ENCODE peak calls at places on chromosomes 1 and 21, in eight cellular contexts. Z is adipocyte, W is uterus, Q is IMR-90, V is left ventricle myocardium inferior, R is GM23338, H is HAP-1, M is lower lobe of right lung. L is an unnamed sample. For H3K27me3, the result is how much of the 10 kb centered on the place peaks cover.

GRCh38 chr1:32741417-32742131 is 39.0 kb upstream of the SYNC start:
- DNase-seq in Z (peak), W (no peak), Q (no peak), V (no peak), R (peak), H (peak), M (no peak), L (no peak)

GRCh38 chr1:151251656-151252470 is 2.7 kb upstream of the PSMD4 start:
- DNase-seq in Z (peak), W (peak), Q (peak), V (peak), R (peak), H (peak), M (peak), L (peak)

GRCh38 chr1:72781038-72781437 is 498.7 kb upstream of the NEGR1 start:
- DNase-seq in Z (no peak), W (no peak), Q (no peak), V (no peak), R (no peak), H (no peak), M (no peak), L (no peak)

GRCh38 chr21:44000360-44000759 is 11.7 kb upstream of the TRAPPC10 start:
- DNase-seq in Z (no peak), W (no peak), Q (no peak), V (no peak), R (no peak), H (no peak), M (peak), L (peak)

GRCh38 chr1:229117664-229118300 is 153.1 kb upstream of the RAB4A start:
- DNase-seq in Z (no peak), W (peak), Q (peak), V (peak), R (no peak), H (no peak), M (peak), L (no peak)

GRCh38 chr21:37145635-37146111 is 72.6 kb downstream of the TTC3 start:
- DNase-seq in Z (no peak), W (no peak), Q (peak), V (no peak), R (no peak), H (no peak), M (no peak), L (no peak)

GRCh38 chr1:15251807-15252546 is 5.0 kb downstream of the FHAD1 start:
- DNase-seq in Z (no peak), W (no peak), Q (no peak), V (no peak), R (no peak), H (no peak), M (no peak), L (no peak)

GRCh38 chr1:161069731-161070270 is at the start of gene ARHGAP30:
- DNase-seq in Z (no peak), W (peak), Q (no peak), V (peak), R (peak), H (no peak), M (peak), L (peak)

GRCh38 chr1:84998642-84999280 is 1.8 kb upstream of the MCOLN2 start:
- DNase-seq in Z (peak), W (no peak), Q (peak), V (no peak), R (peak), H (peak), M (no peak), L (no peak)

GRCh38 chr1:204331275-204331674 is 28.5 kb downstream of the PLEKHA6 start:
- DNase-seq in Z (no peak), W (no peak), Q (no peak), V (no peak), R (no peak), H (no peak), M (peak), L (no peak)

GRCh38 chr1:22702671-22703070 is 8.0 kb upstream of the EPHB2 start:
- DNase-seq in Z (no peak), W (no peak), Q (peak), V (no peak), R (no peak), H (no peak), M (no peak), L (no peak)

GRCh38 chr1:925532-926421 is 2.1 kb downstream of the SAMD11 start:
- DNase-seq in Z (peak), W (no peak), Q (peak), V (no peak), R (no peak), H (peak), M (no peak), L (no peak)

GRCh38 chr1:180533571-180533987 is 25.2 kb upstream of the OVAAL start:
- DNase-seq in Z (peak), W (peak), Q (peak), V (peak), R (peak), H (peak), M (peak), L (peak)

GRCh38 chr1:170594227-170594626 is 62.3 kb downstream of the GORAB start:
- DNase-seq in Z (no peak), W (peak), Q (no peak), V (no peak), R (no peak), H (no peak), M (no peak), L (no peak)

GRCh38 chr1:153697873-153698647 is 19.6 kb downstream of the NPR1 start:
- DNase-seq in Z (no peak), W (peak), Q (no peak), V (peak), R (peak), H (peak), M (peak), L (no peak)

GRCh38 chr21:46151989-46152938 is 3.1 kb downstream of the FTCD start:
- DNase-seq in Z (no peak), W (peak), Q (no peak), V (no peak), R (no peak), H (no peak), M (no peak), L (peak)

GRCh38 chr1:84412316-84412942 is 14.1 kb downstream of the DNASE2B start:
- DNase-seq in Z (peak), W (no peak), Q (peak), V (no peak), R (no peak), H (no peak), M (no peak), L (no peak)

GRCh38 chr1:59705849-59706599 is 108.7 kb upstream of the HOOK1 start:
- DNase-seq in Z (peak), W (peak), Q (peak), V (no peak), R (no peak), H (no peak), M (no peak), L (no peak)

GRCh38 chr1:61687901-61688300 is 37.0 kb downstream of the TM2D1 start:
- DNase-seq in Z (no peak), W (no peak), Q (peak), V (no peak), R (no peak), H (no peak), M (no peak), L (no peak)

GRCh38 chr1:202858306-202858705 is 30.6 kb downstream of the RABIF start:
- DNase-seq in Z (peak), W (peak), Q (peak), V (peak), R (no peak), H (no peak), M (no peak), L (no peak)

GRCh38 chr1:210900820-210901219 is 233.1 kb downstream of the KCNH1 start:
- DNase-seq in Z (no peak), W (no peak), Q (no peak), V (no peak), R (no peak), H (no peak), M (no peak), L (no peak)

GRCh38 chr21:29181799-29182470 is 51.5 kb downstream of the MAP3K7CL start:
- DNase-seq in Z (peak), W (no peak), Q (peak), V (no peak), R (no peak), H (no peak), M (no peak), L (no peak)

GRCh38 chr1:61054636-61055035 is 27.7 kb upstream of the NFIA start:
- DNase-seq in Z (no peak), W (no peak), Q (no peak), V (no peak), R (peak), H (no peak), M (no peak), L (no peak)

GRCh38 chr1:17575786-17576584 is 36.5 kb downstream of the ARHGEF10L start:
- DNase-seq in Z (no peak), W (no peak), Q (no peak), V (no peak), R (no peak), H (no peak), M (no peak), L (no peak)

GRCh38 chr1:205924436-205924742 is 18.9 kb downstream of the SLC26A9 start:
- DNase-seq in Z (no peak), W (no peak), Q (no peak), V (no peak), R (no peak), H (no peak), M (no peak), L (no peak)

GRCh38 chr1:40922969-40923368 is 56.5 kb upstream of the CTPS1 start:
- DNase-seq in Z (no peak), W (no peak), Q (no peak), V (no peak), R (peak), H (no peak), M (no peak), L (peak)

GRCh38 chr1:196115641-196116040 is 492.6 kb downstream of the KCNT2 start:
- DNase-seq in Z (peak), W (no peak), Q (peak), V (peak), R (no peak), H (no peak), M (no peak), L (peak)

GRCh38 chr1:22652457-22652856 is 579 bp upstream of the C1QB start:
- DNase-seq in Z (no peak), W (no peak), Q (no peak), V (no peak), R (no peak), H (no peak), M (no peak), L (no peak)

GRCh38 chr1:76177644-76178043 is 103.1 kb downstream of the ST6GALNAC3 start:
- DNase-seq in Z (no peak), W (no peak), Q (no peak), V (no peak), R (no peak), H (no peak), M (no peak), L (no peak)

GRCh38 chr1:222459652-222460051 is 88.3 kb downstream of the HHIPL2 start:
- DNase-seq in Z (no peak), W (no peak), Q (no peak), V (no peak), R (no peak), H (no peak), M (no peak), L (no peak)

GRCh38 chr1:9615316-9616063 is 26.8 kb downstream of the TMEM201 start:
- DNase-seq in Z (peak), W (no peak), Q (peak), V (no peak), R (peak), H (no peak), M (no peak), L (peak)

GRCh38 chr1:192639607-192640368 is 3.8 kb downstream of the RGS13 start:
- DNase-seq in Z (peak), W (no peak), Q (peak), V (no peak), R (no peak), H (no peak), M (no peak), L (no peak)

GRCh38 chr1:17948594-17948993 is 159.0 kb upstream of the IGSF21 start:
- DNase-seq in Z (no peak), W (no peak), Q (no peak), V (no peak), R (no peak), H (no peak), M (no peak), L (no peak)

GRCh38 chr1:187491082-187491720 is 662.5 kb downstream of the PLA2G4A start:
- DNase-seq in Z (peak), W (no peak), Q (peak), V (no peak), R (no peak), H (no peak), M (no peak), L (no peak)

GRCh38 chr1:110877364-110877763 is 4.4 kb downstream of the CD53 start:
- DNase-seq in Z (no peak), W (no peak), Q (no peak), V (no peak), R (no peak), H (no peak), M (no peak), L (no peak)

GRCh38 chr1:110873856-110874255 is 908 bp downstream of the CD53 start:
- DNase-seq in Z (no peak), W (no peak), Q (no peak), V (no peak), R (no peak), H (no peak), M (no peak), L (no peak)

GRCh38 chr1:110876748-110877341 is 3.9 kb downstream of the CD53 start:
- DNase-seq in Z (no peak), W (no peak), Q (no peak), V (no peak), R (no peak), H (no peak), M (no peak), L (no peak)

GRCh38 chr1:110874303-110875215 is 1.6 kb downstream of the CD53 start:
- DNase-seq in Z (no peak), W (no peak), Q (no peak), V (no peak), R (no peak), H (no peak), M (no peak), L (no peak)

GRCh38 chr1:110875216-110875731 is 2.3 kb downstream of the CD53 start:
- DNase-seq in Z (no peak), W (no peak), Q (no peak), V (no peak), R (no peak), H (no peak), M (no peak), L (no peak)
- H3K4me3 ChIP-seq in Z (no peak), W (no peak), Q (no peak), V (peak), R (no peak), H (no peak), M (peak), L (no peak)

DNA sequence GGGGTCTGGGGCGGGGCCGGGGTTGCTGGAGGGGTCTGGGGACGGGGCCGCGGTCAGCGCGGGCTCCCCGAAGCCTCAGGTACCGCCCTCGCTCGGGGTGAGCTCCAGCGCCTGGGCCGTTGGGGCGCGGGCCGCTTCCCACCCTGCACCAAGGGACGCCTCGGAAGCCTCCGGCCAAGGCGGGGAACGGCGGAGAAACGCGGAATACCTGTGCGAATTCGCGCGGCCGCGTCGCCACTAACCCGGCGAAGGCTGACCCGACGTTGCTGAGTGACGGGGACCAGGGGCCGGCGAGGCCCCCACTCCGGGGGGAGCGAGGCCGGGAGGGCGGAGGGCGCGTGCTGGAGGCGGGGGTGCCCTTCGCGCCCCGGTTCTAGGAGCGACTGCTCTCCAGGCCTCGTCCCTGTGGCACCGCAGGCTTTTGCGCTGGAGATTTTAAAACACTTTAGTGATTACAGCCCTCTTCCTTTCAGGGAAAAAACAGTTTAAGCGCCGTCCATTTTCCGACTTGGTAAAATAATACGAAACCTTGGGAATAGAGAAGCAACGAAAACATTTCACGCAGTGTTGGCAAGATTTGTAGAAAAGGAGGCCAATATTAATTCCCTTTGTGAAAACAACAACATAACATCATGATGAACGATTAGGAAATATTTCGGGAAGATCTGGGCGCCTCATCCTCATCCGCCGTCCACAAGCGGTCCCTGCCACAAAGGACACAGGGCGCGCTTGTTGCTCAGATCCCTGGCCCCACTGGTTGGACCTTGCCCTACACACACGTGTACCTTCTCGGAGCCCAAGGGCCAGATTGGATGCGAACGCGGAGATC is 971 bp upstream of the GNG4 start:
- DNase-seq in Z (peak), W (no peak), Q (no peak), V (no peak), R (peak), H (no peak), M (no peak), L (no peak)
- H3K27me3 ChIP-seq in Z (under half), W (under half), Q (under half), V (half or more), R (under half), H (under half), M (half or more), L (under half)

GRCh38 chr1:119318466-119319309 is 49.9 kb upstream of the HAO2 start:
- DNase-seq in Z (no peak), W (no peak), Q (no peak), V (no peak), R (no peak), H (no peak), M (no peak), L (no peak)

GRCh38 chr1:119316870-119317416 is 51.6 kb upstream of the HAO2 start:
- DNase-seq in Z (no peak), W (no peak), Q (no peak), V (no peak), R (peak), H (no peak), M (no peak), L (no peak)

GRCh38 chr1:119308806-119309205 is 59.8 kb upstream of the HAO2 start:
- DNase-seq in Z (no peak), W (no peak), Q (no peak), V (no peak), R (no peak), H (no peak), M (no peak), L (no peak)

GRCh38 chr1:119310301-119310700 is 58.3 kb upstream of the HAO2 start:
- DNase-seq in Z (no peak), W (no peak), Q (no peak), V (no peak), R (no peak), H (no peak), M (no peak), L (no peak)

DNA sequence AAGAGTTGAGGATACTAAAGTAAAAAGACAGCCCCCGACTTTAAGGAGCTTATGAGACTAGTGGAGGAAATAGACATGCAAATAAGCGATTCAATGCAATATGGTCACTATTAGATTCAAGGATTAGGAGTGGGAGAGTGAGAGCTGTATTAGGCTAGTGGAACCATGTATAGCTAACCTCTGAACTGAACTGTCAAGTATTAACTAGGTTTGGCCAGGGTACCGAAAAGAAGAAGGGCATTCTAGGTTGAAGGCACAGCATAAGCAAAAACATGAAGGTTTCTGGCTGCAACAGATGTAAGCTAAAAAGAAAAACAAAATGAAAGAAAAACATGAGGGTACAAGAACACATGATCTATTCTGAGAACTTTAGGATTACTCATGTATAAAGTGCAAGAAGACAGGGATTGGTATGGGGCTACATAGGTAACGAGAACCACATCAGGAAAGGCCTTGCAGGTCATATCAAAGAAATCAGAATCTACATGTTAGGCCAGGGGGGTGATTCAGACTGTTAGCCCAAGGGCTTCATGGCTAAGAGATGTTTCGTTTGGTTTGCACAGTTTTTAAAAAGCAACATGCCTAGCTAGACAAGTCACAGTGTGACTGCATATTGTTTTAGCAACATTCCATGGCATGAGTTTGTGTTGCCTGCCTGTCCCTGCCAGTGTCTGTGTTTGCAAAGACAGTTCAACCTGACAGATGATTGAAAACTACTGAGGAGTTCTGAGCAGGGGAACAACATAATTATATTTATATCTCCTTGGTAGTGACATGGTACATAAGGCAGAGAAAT is 54.4 kb upstream of the HAO2 start:
- DNase-seq in Z (no peak), W (no peak), Q (no peak), V (no peak), R (no peak), H (no peak), M (no peak), L (no peak)
- H3K4me3 ChIP-seq in Z (no peak), W (no peak), Q (no peak), V (no peak), R (no peak), H (no peak), M (no peak), L (no peak)

DNA sequence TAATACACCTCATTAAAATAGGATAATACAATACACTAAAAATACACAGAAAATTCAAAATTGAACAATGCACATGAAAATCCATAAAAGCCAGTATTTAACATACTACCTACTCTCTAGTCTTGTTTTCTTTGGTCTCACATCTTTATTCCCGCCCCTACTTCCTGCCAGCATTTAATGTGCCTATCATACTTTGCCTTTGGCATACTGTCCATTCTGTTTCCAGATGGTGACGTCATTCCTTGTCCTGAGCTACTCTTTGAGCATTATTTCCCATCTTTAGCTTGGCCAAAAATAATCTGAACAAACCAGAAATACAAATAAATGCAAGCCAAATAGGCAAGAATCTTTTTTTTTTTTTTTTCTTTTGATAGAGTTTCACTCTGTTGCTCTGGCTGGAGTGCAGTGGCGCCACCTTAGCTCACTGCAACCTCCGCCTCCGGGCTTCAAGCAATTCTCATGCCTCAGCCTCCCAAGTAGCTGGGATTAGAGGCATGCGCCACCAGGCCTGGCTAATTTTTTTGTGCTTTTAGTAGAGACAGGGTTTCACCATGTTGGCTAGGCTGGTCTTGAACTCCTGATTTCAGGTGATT is 4.4 kb downstream of the HFM1 start:
- DNase-seq in Z (no peak), W (no peak), Q (no peak), V (no peak), R (peak), H (no peak), M (no peak), L (no peak)
- H3K27me3 ChIP-seq in Z (under half), W (under half), Q (under half), V (under half), R (under half), H (under half), M (under half), L (under half)

GRCh38 chr1:11482186-11482585 is 3.2 kb downstream of the DISP3 start:
- DNase-seq in Z (no peak), W (no peak), Q (no peak), V (no peak), R (no peak), H (no peak), M (no peak), L (no peak)
- H3K4me3 ChIP-seq in Z (no peak), W (no peak), Q (no peak), V (no peak), R (no peak), H (no peak), M (no peak), L (no peak)

GRCh38 chr1:46544561-46545240 is 6.7 kb downstream of the KNCN start:
- DNase-seq in Z (no peak), W (no peak), Q (no peak), V (no peak), R (peak), H (no peak), M (no peak), L (no peak)
- H3K27me3 ChIP-seq in Z (half or more), W (under half), Q (half or more), V (half or more), R (half or more), H (under half), M (under half), L (under half)

L was measured in dorsolateral prefrontal cortex.